ENCODE peak calls at places on chromosomes 7 and 10, in eight cellular contexts. Q is GM23248, F is ecto neural progenitor cell, V is IMR-90, K is Right ventricle myocardium superior, S is HCT116, P is AML-193, U is bronchial epithelial cell. D is an unnamed sample.

GRCh38 chr7:158391541-158391940 is 196.1 kb downstream of the PTPRN2 start:
- DNase-seq in Q (no peak), F (no peak), V (no peak), K (no peak), S (no peak), P (no peak), U (no peak), D (no peak)

GRCh38 chr10:43355749-43356371 is 15.6 kb upstream of the FXYD4 start:
- DNase-seq in Q (peak; percentile 48), F (no peak), V (no peak), K (no peak), S (peak; percentile 83), P (no peak), U (peak; percentile 86), D (peak; percentile 68)

GRCh38 chr10:32153931-32154330 is 97.7 kb upstream of the KIF5B start:
- DNase-seq in Q (no peak), F (no peak), V (no peak), K (no peak), S (no peak), P (no peak), U (no peak), D (no peak)

GRCh38 chr10:74991435-74991834 is 120.0 kb upstream of the SAMD8 start:
- DNase-seq in Q (peak; percentile 45), F (no peak), V (no peak), K (no peak), S (peak; percentile 50), P (peak; percentile 15), U (peak; percentile 69), D (no peak)

GRCh38 chr7:42913591-42913990 is 1.7 kb upstream of the C7orf25 start:
- DNase-seq in Q (peak; percentile 20), F (no peak), V (peak; percentile 11), K (no peak), S (no peak), P (no peak), U (no peak), D (no peak)

GRCh38 chr7:30707391-30708351 is 25.4 kb upstream of the CRHR2 start:
- DNase-seq in Q (peak; percentile 22), F (no peak), V (no peak), K (peak; percentile 79), S (no peak), P (no peak), U (no peak), D (no peak)

GRCh38 chr7:149865437-149865836 is 8.3 kb upstream of the ATP6V0E2 start:
- DNase-seq in Q (no peak), F (no peak), V (peak; percentile 6), K (no peak), S (no peak), P (peak; percentile 46), U (peak; percentile 20), D (no peak)

GRCh38 chr10:94035982-94036663 is 42.4 kb downstream of the PLCE1 start:
- DNase-seq in Q (no peak), F (no peak), V (no peak), K (no peak), S (no peak), P (no peak), U (no peak), D (no peak)

GRCh38 chr7:11613292-11613930 is 218.6 kb downstream of the THSD7A start:
- DNase-seq in Q (no peak), F (no peak), V (no peak), K (no peak), S (no peak), P (no peak), U (no peak), D (no peak)

GRCh38 chr10:22443200-22443881 is 98.0 kb downstream of the SPAG6 start:
- DNase-seq in Q (peak; percentile 32), F (no peak), V (no peak), K (no peak), S (no peak), P (no peak), U (no peak), D (no peak)

GRCh38 chr7:54643064-54643463 is 100.9 kb downstream of the VSTM2A start:
- DNase-seq in Q (no peak), F (no peak), V (no peak), K (no peak), S (no peak), P (no peak), U (no peak), D (no peak)

GRCh38 chr7:82319674-82320118 is 123.9 kb downstream of the CACNA2D1 start:
- DNase-seq in Q (peak; percentile 87), F (no peak), V (peak; percentile 88), K (peak; percentile 93), S (no peak), P (no peak), U (peak; percentile 26), D (peak; percentile 89)